ENCODE peak calls at places on chromosome 2, in seven cellular contexts. One of them, this sample, is unnamed.
A peak's percentile ranks its signal among the peaks of the same experiment; 100 is the strongest.

GRCh38 chr2:180872256-180872655 is 108.1 kb upstream of the UBE2E3 start:
- DNase-seq in H9: no peak
- DNase-seq in IMR-90: peak; percentile 53
- DNase-seq in neural progenitor cell: no peak
- DNase-seq in ascending aorta: no peak
- DNase-seq in cardiac fibroblast: peak; percentile 5
- DNase-seq in HFFc6: peak; percentile 52
- DNase-seq in this sample: no peak

GRCh38 chr2:61454383-61454782 is 16.5 kb downstream of the USP34 start:
- DNase-seq in H9: no peak
- DNase-seq in IMR-90: no peak
- DNase-seq in neural progenitor cell: no peak
- DNase-seq in ascending aorta: no peak
- DNase-seq in cardiac fibroblast: no peak
- DNase-seq in HFFc6: no peak
- DNase-seq in this sample: no peak

GRCh38 chr2:37614061-37614802 is 57.2 kb downstream of the CDC42EP3 start:
- DNase-seq in H9: no peak
- DNase-seq in IMR-90: peak; percentile 95
- DNase-seq in neural progenitor cell: no peak
- DNase-seq in ascending aorta: no peak
- DNase-seq in cardiac fibroblast: peak; percentile 87
- DNase-seq in HFFc6: peak; percentile 96
- DNase-seq in this sample: no peak

GRCh38 chr2:204842731-204843490 is 297.6 kb downstream of the PARD3B start:
- DNase-seq in H9: no peak
- DNase-seq in IMR-90: peak; percentile 96
- DNase-seq in neural progenitor cell: no peak
- DNase-seq in ascending aorta: no peak
- DNase-seq in cardiac fibroblast: peak; percentile 89
- DNase-seq in HFFc6: peak; percentile 91
- DNase-seq in this sample: peak; percentile 32

GRCh38 chr2:136117391-136117841 is 533 bp downstream of the CXCR4 start:
- DNase-seq in H9: peak; percentile 47
- DNase-seq in IMR-90: peak; percentile 26
- DNase-seq in neural progenitor cell: peak; percentile 82
- DNase-seq in ascending aorta: no peak
- DNase-seq in cardiac fibroblast: peak; percentile 29
- DNase-seq in HFFc6: no peak
- DNase-seq in this sample: no peak

GRCh38 chr2:225415809-225416208 is 16.3 kb downstream of the NYAP2 start:
- DNase-seq in H9: no peak
- DNase-seq in IMR-90: no peak
- DNase-seq in neural progenitor cell: no peak
- DNase-seq in ascending aorta: no peak
- DNase-seq in cardiac fibroblast: no peak
- DNase-seq in HFFc6: no peak
- DNase-seq in this sample: no peak

GRCh38 chr2:84459944-84460429 is 907 bp upstream of the SUCLG1 start:
- DNase-seq in H9: no peak
- DNase-seq in IMR-90: no peak
- DNase-seq in neural progenitor cell: peak; percentile 2
- DNase-seq in ascending aorta: no peak
- DNase-seq in cardiac fibroblast: no peak
- DNase-seq in HFFc6: no peak
- DNase-seq in this sample: no peak

GRCh38 chr2:19796036-19796703 is 105.6 kb downstream of the TTC32 start:
- DNase-seq in H9: no peak
- DNase-seq in IMR-90: peak; percentile 45
- DNase-seq in neural progenitor cell: no peak
- DNase-seq in ascending aorta: no peak
- DNase-seq in cardiac fibroblast: peak; percentile 49
- DNase-seq in HFFc6: peak; percentile 93
- DNase-seq in this sample: no peak

GRCh38 chr2:40256649-40257048 is 195.2 kb downstream of the SLC8A1 start:
- DNase-seq in H9: peak; percentile 76
- DNase-seq in IMR-90: no peak
- DNase-seq in neural progenitor cell: peak; percentile 55
- DNase-seq in ascending aorta: no peak
- DNase-seq in cardiac fibroblast: peak; percentile 15
- DNase-seq in HFFc6: no peak
- DNase-seq in this sample: no peak

GRCh38 chr2:198712485-198712884 is 745.3 kb downstream of the SATB2 start:
- DNase-seq in H9: no peak
- DNase-seq in IMR-90: no peak
- DNase-seq in neural progenitor cell: no peak
- DNase-seq in ascending aorta: no peak
- DNase-seq in cardiac fibroblast: no peak
- DNase-seq in HFFc6: no peak
- DNase-seq in this sample: no peak

GRCh38 chr2:72154386-72154785 is 6.7 kb upstream of the CYP26B1 start:
- DNase-seq in H9: peak; percentile 34
- DNase-seq in IMR-90: no peak
- DNase-seq in neural progenitor cell: no peak
- DNase-seq in ascending aorta: no peak
- DNase-seq in cardiac fibroblast: no peak
- DNase-seq in HFFc6: no peak
- DNase-seq in this sample: no peak

GRCh38 chr2:37570773-37571570 is 100.5 kb downstream of the CDC42EP3 start:
- DNase-seq in H9: no peak
- DNase-seq in IMR-90: peak; percentile 93
- DNase-seq in neural progenitor cell: no peak
- DNase-seq in ascending aorta: no peak
- DNase-seq in cardiac fibroblast: peak; percentile 75
- DNase-seq in HFFc6: peak; percentile 89
- DNase-seq in this sample: no peak

GRCh38 chr2:219688560-219689445 is 61.4 kb downstream of the SLC4A3 start:
- DNase-seq in H9: no peak
- DNase-seq in IMR-90: peak; percentile 74
- DNase-seq in neural progenitor cell: no peak
- DNase-seq in ascending aorta: no peak
- DNase-seq in cardiac fibroblast: peak; percentile 89
- DNase-seq in HFFc6: peak; percentile 94
- DNase-seq in this sample: no peak

DNA sequence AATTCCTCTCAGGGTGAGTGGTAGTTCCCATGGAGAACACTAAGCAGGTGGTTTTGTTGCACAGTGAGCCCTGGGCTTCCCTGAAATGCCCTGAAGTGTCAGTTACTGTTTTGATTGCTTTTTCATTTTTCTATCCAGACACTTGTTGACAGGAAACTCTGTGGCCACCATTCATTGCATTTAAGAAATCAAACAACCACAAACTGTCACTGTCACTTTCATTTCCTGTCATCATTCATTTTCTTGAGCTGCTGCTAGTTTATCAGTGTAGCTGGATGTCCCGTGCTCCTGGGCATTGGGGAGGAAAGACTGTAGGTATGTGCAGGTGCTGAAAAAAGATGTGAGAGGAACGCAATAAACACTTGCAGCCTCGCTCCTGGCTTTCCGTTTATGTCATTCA is 891.6 kb upstream of the ZEB2 start:
- DNase-seq in H9: no peak
- DNase-seq in IMR-90: no peak
- DNase-seq in neural progenitor cell: no peak
- DNase-seq in ascending aorta: no peak
- DNase-seq in cardiac fibroblast: no peak
- DNase-seq in HFFc6: no peak
- DNase-seq in this sample: no peak
- TF ChIP-seq CTCF in H9: no peak
- TF ChIP-seq CTCF in IMR-90: no peak
- TF ChIP-seq CTCF in neural progenitor cell: no peak
- TF ChIP-seq CTCF in ascending aorta: no peak
- TF ChIP-seq CTCF in cardiac fibroblast: no peak
- TF ChIP-seq CTCF in HFFc6: no peak
- TF ChIP-seq CTCF in this sample: no peak

DNA sequence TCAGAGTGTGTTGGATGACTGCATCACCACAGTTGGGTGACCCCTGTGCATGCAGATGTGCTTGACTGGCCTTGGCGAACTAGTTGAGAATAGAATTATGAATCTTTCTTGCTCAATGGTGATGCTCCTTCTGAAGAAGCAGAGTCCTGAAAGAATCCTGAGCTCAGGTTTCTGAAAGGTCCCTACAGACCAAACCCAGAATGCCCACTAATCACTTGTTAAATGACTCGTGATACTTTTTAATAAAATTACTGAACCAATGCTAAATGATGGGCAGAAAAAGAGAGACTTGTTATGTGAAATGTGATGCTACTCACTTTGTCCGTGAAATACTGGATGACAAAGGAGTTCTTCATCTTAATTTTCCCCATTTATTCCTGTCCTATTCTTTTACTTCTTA is 263.4 kb upstream of the LRRTM1 start:
- DNase-seq in H9: no peak
- DNase-seq in IMR-90: no peak
- DNase-seq in neural progenitor cell: no peak
- DNase-seq in ascending aorta: no peak
- DNase-seq in cardiac fibroblast: no peak
- DNase-seq in HFFc6: no peak
- DNase-seq in this sample: no peak
- TF ChIP-seq CTCF in H9: no peak
- TF ChIP-seq CTCF in IMR-90: no peak
- TF ChIP-seq CTCF in neural progenitor cell: no peak
- TF ChIP-seq CTCF in ascending aorta: no peak
- TF ChIP-seq CTCF in cardiac fibroblast: no peak
- TF ChIP-seq CTCF in HFFc6: no peak
- TF ChIP-seq CTCF in this sample: no peak

DNA sequence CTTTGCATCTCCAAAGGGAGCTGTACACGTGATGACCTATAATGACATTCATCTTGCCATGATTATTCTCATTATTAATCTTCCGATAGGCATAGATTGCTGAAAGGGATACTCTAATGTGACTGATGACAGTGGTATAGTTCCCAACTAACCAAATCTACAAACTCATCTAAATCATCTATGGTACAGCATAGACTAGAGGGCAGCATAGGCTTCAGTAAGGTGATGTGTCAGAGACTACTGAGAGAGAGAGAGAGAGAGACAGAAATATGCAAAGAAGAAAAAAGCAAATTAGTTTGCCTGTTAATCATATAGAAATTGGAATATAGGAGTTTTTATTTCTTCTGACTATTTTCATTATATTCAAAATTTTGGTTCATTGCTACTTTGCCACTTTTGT is 89.3 kb downstream of the CSRNP3 start:
- DNase-seq in H9: no peak
- DNase-seq in IMR-90: no peak
- DNase-seq in neural progenitor cell: no peak
- DNase-seq in ascending aorta: no peak
- DNase-seq in cardiac fibroblast: no peak
- DNase-seq in HFFc6: no peak
- DNase-seq in this sample: no peak
- TF ChIP-seq CTCF in H9: peak; percentile 12
- TF ChIP-seq CTCF in IMR-90: peak; percentile 6
- TF ChIP-seq CTCF in neural progenitor cell: no peak
- TF ChIP-seq CTCF in ascending aorta: no peak
- TF ChIP-seq CTCF in cardiac fibroblast: peak; percentile 15
- TF ChIP-seq CTCF in HFFc6: no peak
- TF ChIP-seq CTCF in this sample: no peak

GRCh38 chr2:241507430-241508239 is 749 bp downstream of the STK25 start:
- DNase-seq in H9: peak; percentile 57
- DNase-seq in IMR-90: peak; percentile 33
- DNase-seq in neural progenitor cell: peak; percentile 80
- DNase-seq in ascending aorta: no peak
- DNase-seq in cardiac fibroblast: peak; percentile 35
- DNase-seq in HFFc6: peak; percentile 28
- DNase-seq in this sample: no peak
- TF ChIP-seq CTCF in H9: peak; percentile 33
- TF ChIP-seq CTCF in IMR-90: peak; percentile 49
- TF ChIP-seq CTCF in neural progenitor cell: peak; percentile 45
- TF ChIP-seq CTCF in ascending aorta: no peak
- TF ChIP-seq CTCF in cardiac fibroblast: peak; percentile 19
- TF ChIP-seq CTCF in HFFc6: peak; percentile 54
- TF ChIP-seq CTCF in this sample: no peak

GRCh38 chr2:47299555-47299954 is 103.4 kb upstream of the MSH2 start:
- DNase-seq in H9: no peak
- DNase-seq in IMR-90: peak; percentile 86
- DNase-seq in neural progenitor cell: no peak
- DNase-seq in ascending aorta: no peak
- DNase-seq in cardiac fibroblast: peak; percentile 77
- DNase-seq in HFFc6: peak; percentile 92
- DNase-seq in this sample: no peak
- TF ChIP-seq CTCF in H9: no peak
- TF ChIP-seq CTCF in IMR-90: peak; percentile 3
- TF ChIP-seq CTCF in neural progenitor cell: no peak
- TF ChIP-seq CTCF in ascending aorta: no peak
- TF ChIP-seq CTCF in cardiac fibroblast: peak; percentile 11
- TF ChIP-seq CTCF in HFFc6: peak; percentile 23
- TF ChIP-seq CTCF in this sample: no peak

DNA sequence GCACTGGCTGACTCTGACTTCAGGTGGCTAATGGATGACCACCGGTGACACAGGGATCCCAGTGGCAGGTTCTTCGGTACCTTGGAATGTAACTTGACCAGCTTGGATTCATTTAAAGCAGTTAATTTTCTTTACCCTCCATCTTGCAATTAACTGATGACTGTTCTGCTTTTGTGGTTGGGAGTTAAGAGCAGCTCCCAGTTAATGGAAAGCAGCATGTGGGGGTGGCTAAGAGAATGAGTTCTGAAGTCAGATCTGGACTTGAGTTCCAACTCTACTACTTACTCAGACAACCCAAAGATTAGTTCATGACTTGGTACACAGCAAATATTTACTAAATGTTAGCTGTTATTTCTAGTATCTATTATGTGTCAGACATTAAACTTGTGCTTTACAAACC is 58.5 kb downstream of the FAM228A start:
- DNase-seq in H9: no peak
- DNase-seq in IMR-90: no peak
- DNase-seq in neural progenitor cell: no peak
- DNase-seq in ascending aorta: no peak
- DNase-seq in cardiac fibroblast: no peak
- DNase-seq in HFFc6: no peak
- DNase-seq in this sample: no peak
- TF ChIP-seq CTCF in H9: no peak
- TF ChIP-seq CTCF in IMR-90: no peak
- TF ChIP-seq CTCF in neural progenitor cell: no peak
- TF ChIP-seq CTCF in ascending aorta: no peak
- TF ChIP-seq CTCF in cardiac fibroblast: no peak
- TF ChIP-seq CTCF in HFFc6: no peak
- TF ChIP-seq CTCF in this sample: no peak

GRCh38 chr2:189951791-189952535 is 110.6 kb downstream of the MSTN start:
- DNase-seq in H9: no peak
- DNase-seq in IMR-90: no peak
- DNase-seq in neural progenitor cell: no peak
- DNase-seq in ascending aorta: no peak
- DNase-seq in cardiac fibroblast: peak; percentile 15
- DNase-seq in HFFc6: no peak
- DNase-seq in this sample: no peak
- TF ChIP-seq CTCF in H9: no peak
- TF ChIP-seq CTCF in IMR-90: no peak
- TF ChIP-seq CTCF in neural progenitor cell: no peak
- TF ChIP-seq CTCF in ascending aorta: no peak
- TF ChIP-seq CTCF in cardiac fibroblast: no peak
- TF ChIP-seq CTCF in HFFc6: no peak
- TF ChIP-seq CTCF in this sample: no peak

This sample was measured in omental fat pad.